ENCODE peak calls at places on chromosomes 5 and 9, in eight cellular contexts. O is brain microvascular endothelial cell, F is mucosa of descending colon, M is left ventricle myocardium inferior, Q is uterus, P is hepatocyte, L is body of pancreas, A is fibroblast of lung. B is an unnamed sample.

GRCh38 chr5:131637694-131638093 is 2.7 kb upstream of the RAPGEF6 start:
- DNase-seq in O (no peak), F (no peak), M (no peak), Q (no peak), P (no peak), L (no peak), A (no peak), B (no peak)

GRCh38 chr9:125985998-125986655 is 239.0 kb downstream of the PBX3 start:
- DNase-seq in O (no peak), F (no peak), M (no peak), Q (peak; percentile 6), P (no peak), L (no peak), A (no peak), B (no peak)

GRCh38 chr5:159102294-159102934 is 2.7 kb upstream of the EBF1 start:
- DNase-seq in O (no peak), F (no peak), M (no peak), Q (no peak), P (no peak), L (no peak), A (no peak), B (no peak)

GRCh38 chr9:106868565-106868964 is 5.6 kb downstream of the ZNF462 start:
- DNase-seq in O (no peak), F (peak; percentile 38), M (no peak), Q (peak; percentile 32), P (no peak), L (no peak), A (no peak), B (no peak)

GRCh38 chr9:109301012-109301411 is 19.8 kb downstream of the EPB41L4B start:
- DNase-seq in O (no peak), F (no peak), M (no peak), Q (no peak), P (no peak), L (no peak), A (no peak), B (no peak)

GRCh38 chr9:106953166-106953565 is 90.2 kb downstream of the ZNF462 start:
- DNase-seq in O (peak; percentile 40), F (no peak), M (no peak), Q (no peak), P (no peak), L (no peak), A (peak; percentile 88), B (no peak)

GRCh38 chr5:138603521-138603920 is 28.3 kb upstream of the HSPA9 start:
- DNase-seq in O (peak; percentile 35), F (no peak), M (no peak), Q (no peak), P (peak; percentile 39), L (no peak), A (peak; percentile 21), B (no peak)

GRCh38 chr5:123421773-123422172 is 1.4 kb downstream of the CEP120 start:
- DNase-seq in O (no peak), F (no peak), M (no peak), Q (no peak), P (no peak), L (no peak), A (no peak), B (no peak)

GRCh38 chr5:77631166-77631582 is 7.3 kb downstream of the OTP start:
- DNase-seq in O (no peak), F (no peak), M (no peak), Q (no peak), P (no peak), L (no peak), A (no peak), B (no peak)

GRCh38 chr5:1760656-1761452 is 38.8 kb downstream of the MRPL36 start:
- DNase-seq in O (no peak), F (no peak), M (no peak), Q (peak; percentile 5), P (no peak), L (no peak), A (no peak), B (no peak)

GRCh38 chr5:139277171-139277570 is 16.4 kb upstream of the MATR3 start:
- DNase-seq in O (no peak), F (no peak), M (no peak), Q (no peak), P (no peak), L (no peak), A (no peak), B (no peak)

GRCh38 chr9:133439337-133439736 is 17.2 kb downstream of the ADAMTS13 start:
- DNase-seq in O (no peak), F (no peak), M (no peak), Q (no peak), P (no peak), L (no peak), A (no peak), B (no peak)

GRCh38 chr5:121630402-121630801 is 221.3 kb upstream of the FTMT start:
- DNase-seq in O (no peak), F (no peak), M (no peak), Q (no peak), P (peak; percentile 22), L (no peak), A (no peak), B (no peak)

GRCh38 chr5:145495171-145495570 is 340.0 kb downstream of the PRELID2 start:
- DNase-seq in O (no peak), F (no peak), M (no peak), Q (no peak), P (no peak), L (no peak), A (no peak), B (no peak)

GRCh38 chr9:14428781-14429230 is 114.9 kb upstream of the NFIB start:
- DNase-seq in O (peak; percentile 77), F (peak; percentile 41), M (peak; percentile 67), Q (peak; percentile 70), P (peak; percentile 89), L (peak; percentile 72), A (peak; percentile 60), B (no peak)

GRCh38 chr5:68872088-68872842 is 221.5 kb upstream of the SLC30A5 start:
- DNase-seq in O (no peak), F (no peak), M (no peak), Q (no peak), P (no peak), L (no peak), A (no peak), B (no peak)

GRCh38 chr5:168106008-168106761 is 185.3 kb upstream of the WWC1 start:
- DNase-seq in O (no peak), F (no peak), M (no peak), Q (no peak), P (no peak), L (no peak), A (peak; percentile 95), B (peak; percentile 84)

GRCh38 chr9:98280162-98280561 is 24.7 kb upstream of the TBC1D2 start:
- DNase-seq in O (no peak), F (no peak), M (no peak), Q (no peak), P (no peak), L (no peak), A (no peak), B (no peak)

GRCh38 chr9:121622842-121623203 is 28.6 kb upstream of the DAB2IP start:
- DNase-seq in O (no peak), F (no peak), M (no peak), Q (no peak), P (no peak), L (peak; percentile 31), A (no peak), B (no peak)

GRCh38 chr5:142215915-142216681 is 107.5 kb downstream of the NDFIP1 start:
- DNase-seq in O (peak; percentile 97), F (peak; percentile 34), M (peak; percentile 60), Q (peak; percentile 74), P (peak; percentile 78), L (peak; percentile 28), A (peak; percentile 99), B (peak; percentile 94)
- H3K4me3 ChIP-seq in O (no peak overlapping the region), F (no peak overlapping the region), M (no peak overlapping the region), Q (no peak overlapping the region), P (no peak overlapping the region), L (no peak overlapping the region), A (peak overlapping the region; percentile 20), B (no peak overlapping the region)

DNA sequence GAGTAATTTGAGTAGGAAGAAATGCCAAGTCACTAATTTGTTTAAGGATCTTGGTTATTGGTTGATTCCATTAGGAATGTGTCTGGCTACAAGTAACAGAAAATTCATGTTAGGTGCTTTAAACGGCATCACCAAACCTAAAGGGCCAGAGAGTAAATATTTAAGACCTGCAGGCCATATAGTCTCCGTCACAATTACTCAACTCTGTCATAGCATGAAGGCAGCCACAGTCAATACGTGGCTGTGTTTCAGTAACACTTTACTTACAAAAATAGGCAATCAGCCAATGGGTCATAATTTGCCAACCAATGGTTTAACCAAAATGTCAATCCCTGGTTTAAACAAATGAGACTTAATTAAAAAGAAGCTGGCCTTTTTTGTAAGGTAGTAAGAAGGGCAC is 98.5 kb downstream of the ARL15 start:
- DNase-seq in O (no peak), F (no peak), M (no peak), Q (no peak), P (no peak), L (no peak), A (no peak), B (no peak)
- H3K4me3 ChIP-seq in O (no peak overlapping the region), F (no peak overlapping the region), M (no peak overlapping the region), Q (no peak overlapping the region), P (no peak overlapping the region), L (no peak overlapping the region), A (no peak overlapping the region), B (no peak overlapping the region)

GRCh38 chr9:35687306-35687705 is 2.4 kb downstream of the TPM2 start:
- DNase-seq in O (no peak), F (no peak), M (no peak), Q (no peak), P (no peak), L (no peak), A (no peak), B (no peak)

GRCh38 chr9:35684921-35685320 is 4.8 kb downstream of the TPM2 start:
- DNase-seq in O (no peak), F (no peak), M (no peak), Q (no peak), P (no peak), L (no peak), A (no peak), B (no peak)

GRCh38 chr9:35687972-35688557 is 1.7 kb downstream of the TPM2 start:
- DNase-seq in O (no peak), F (no peak), M (peak; percentile 50), Q (no peak), P (no peak), L (no peak), A (no peak), B (no peak)

GRCh38 chr9:35685506-35685905 is 4.2 kb downstream of the TPM2 start:
- DNase-seq in O (no peak), F (no peak), M (no peak), Q (no peak), P (no peak), L (no peak), A (no peak), B (no peak)

GRCh38 chr9:35686222-35687203 is 3.2 kb downstream of the TPM2 start:
- DNase-seq in O (no peak), F (no peak), M (peak; percentile 36), Q (no peak), P (no peak), L (no peak), A (peak; percentile 71), B (no peak)
- H3K4me3 ChIP-seq in O (peak overlapping the region; percentile 90), F (no peak overlapping the region), M (peak overlapping the region; percentile 78), Q (peak overlapping the region; percentile 57), P (no peak overlapping the region), L (no peak overlapping the region), A (peak overlapping the region; percentile 70), B (peak overlapping the region; percentile 97)

DNA sequence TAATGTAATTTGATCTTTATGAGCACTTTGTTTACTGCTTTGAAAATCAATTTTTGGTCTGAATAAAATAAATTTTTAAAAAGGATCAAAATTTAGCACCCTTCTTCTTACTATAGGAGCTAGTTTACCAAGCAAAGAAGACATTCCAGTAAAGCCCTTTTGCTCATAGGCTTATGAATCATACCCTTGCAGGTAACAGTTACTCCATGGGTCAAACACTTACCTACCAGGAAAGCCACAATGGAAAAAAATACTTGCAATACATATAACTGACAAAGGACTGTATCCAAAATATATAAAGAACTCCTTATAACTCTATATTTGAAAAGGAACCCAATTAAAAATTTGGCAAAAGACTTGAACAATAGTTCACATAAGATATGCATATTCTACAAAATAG is 66.6 kb downstream of the SHOC1 start:
- DNase-seq in O (no peak), F (no peak), M (no peak), Q (no peak), P (no peak), L (no peak), A (peak; percentile 72), B (no peak)
- H3K4me3 ChIP-seq in O (no peak overlapping the region), F (no peak overlapping the region), M (no peak overlapping the region), Q (no peak overlapping the region), P (no peak overlapping the region), L (no peak overlapping the region), A (no peak overlapping the region), B (no peak overlapping the region)

B was measured in AG04449.